ENCODE peak calls at places on chromosomes 2 and 18, in four cellular contexts. J, D, F and H are unnamed samples.

GRCh38 chr2:138630164-138630563 is 128.6 kb downstream of the SPOPL start:
- DNase-seq in J (no peak), D (no peak), F (no peak), H (peak; percentile 64)

GRCh38 chr2:200506679-200507078 is 3.2 kb downstream of the KCTD18 start:
- DNase-seq in J (no peak), D (no peak), F (no peak), H (no peak)

GRCh38 chr18:72672364-72673151 is 128.4 kb upstream of the CBLN2 start:
- DNase-seq in J (no peak), D (no peak), F (no peak), H (peak; percentile 11)

GRCh38 chr18:58545338-58546096 is 83.4 kb downstream of the ALPK2 start:
- DNase-seq in J (no peak), D (no peak), F (no peak), H (no peak)

GRCh38 chr2:111199840-111200239 is 79.1 kb downstream of the BCL2L11 start:
- DNase-seq in J (no peak), D (no peak), F (no peak), H (no peak)

GRCh38 chr2:224155896-224156295 is 116.8 kb upstream of the SERPINE2 start:
- DNase-seq in J (no peak), D (no peak), F (no peak), H (no peak)

GRCh38 chr2:230960026-230960425 is 35.0 kb upstream of the GPR55 start:
- DNase-seq in J (no peak), D (no peak), F (no peak), H (no peak)

GRCh38 chr2:924202-924601 is 26.4 kb upstream of the SNTG2 start:
- DNase-seq in J (no peak), D (no peak), F (no peak), H (no peak)

GRCh38 chr2:5035134-5035533 is 657.0 kb upstream of the SOX11 start:
- DNase-seq in J (no peak), D (no peak), F (no peak), H (no peak)

GRCh38 chr2:26605195-26605968 is 35.8 kb downstream of the CIB4 start:
- DNase-seq in J (no peak), D (no peak), F (peak; percentile 39), H (peak; percentile 60)

GRCh38 chr2:105795575-105795934 is 50.8 kb downstream of the NCK2 start:
- DNase-seq in J (no peak), D (no peak), F (no peak), H (no peak)

GRCh38 chr18:55672574-55673361 is 84.8 kb upstream of the TCF4 start:
- DNase-seq in J (no peak), D (no peak), F (no peak), H (no peak)

GRCh38 chr2:203804070-203804469 is 63.5 kb upstream of the CTLA4 start:
- DNase-seq in J (no peak), D (peak; percentile 48), F (no peak), H (no peak)

GRCh38 chr2:106537047-106537446 is 49.9 kb downstream of the CD8B2 start:
- DNase-seq in J (no peak), D (no peak), F (no peak), H (no peak)

GRCh38 chr2:123908522-123908921 is 116.6 kb upstream of the CNTNAP5 start:
- DNase-seq in J (no peak), D (no peak), F (no peak), H (no peak)

GRCh38 chr2:196939381-196939780 is 12.9 kb upstream of the PGAP1 start:
- DNase-seq in J (no peak), D (no peak), F (peak; percentile 64), H (no peak)

GRCh38 chr2:238423561-238424312 is 3.0 kb upstream of the ASB1 start:
- DNase-seq in J (no peak), D (no peak), F (no peak), H (no peak)

GRCh38 chr18:506264-506663 is 5.8 kb upstream of the COLEC12 start:
- DNase-seq in J (no peak), D (no peak), F (no peak), H (no peak)

GRCh38 chr2:219453691-219454131 is 19.1 kb downstream of the SPEG start:
- DNase-seq in J (peak; percentile 60), D (peak; percentile 98), F (peak; percentile 28), H (no peak)

GRCh38 chr18:9874730-9875129 is 11.0 kb upstream of the TXNDC2 start:
- DNase-seq in J (no peak), D (no peak), F (no peak), H (no peak)

GRCh38 chr18:77597726-77598125 is 348.1 kb downstream of the GALR1 start:
- DNase-seq in J (no peak), D (no peak), F (no peak), H (no peak)

GRCh38 chr18:43277164-43277600 is at the start of gene SYT4:
- DNase-seq in J (peak; percentile 13), D (no peak), F (peak; percentile 62), H (peak; percentile 51)

GRCh38 chr2:165382362-165382761 is 87.1 kb upstream of the CSRNP3 start:
- DNase-seq in J (no peak), D (no peak), F (no peak), H (no peak)

GRCh38 chr2:176997074-176997791 is 215.4 kb upstream of the HNRNPA3 start:
- DNase-seq in J (no peak), D (no peak), F (no peak), H (no peak)

GRCh38 chr2:113211226-113212105 is 37.7 kb downstream of the PSD4 start:
- DNase-seq in J (no peak), D (peak; percentile 41), F (no peak), H (no peak)

GRCh38 chr2:127674241-127675209 is 805 bp downstream of the LIMS2 start:
- DNase-seq in J (peak; percentile 70), D (peak; percentile 61), F (no peak), H (no peak)

GRCh38 chr2:3605013-3605961 is 10.4 kb downstream of the COLEC11 start:
- DNase-seq in J (no peak), D (no peak), F (peak; percentile 83), H (peak; percentile 73)

GRCh38 chr2:156435392-156435724 is 821 bp upstream of the GPD2 start:
- DNase-seq in J (no peak), D (no peak), F (no peak), H (no peak)

GRCh38 chr2:109531221-109531620 is 82.5 kb downstream of the SEPTIN10 start:
- DNase-seq in J (no peak), D (no peak), F (no peak), H (no peak)

GRCh38 chr2:173654896-173655265 is 300.2 kb downstream of the CDCA7 start:
- DNase-seq in J (no peak), D (no peak), F (no peak), H (no peak)

GRCh38 chr2:84880645-84881521 is at the start of gene TRABD2A:
- DNase-seq in J (no peak), D (no peak), F (no peak), H (peak; percentile 59)

GRCh38 chr2:170567427-170567826 is 147.7 kb upstream of the SP5 start:
- DNase-seq in J (no peak), D (no peak), F (no peak), H (no peak)

GRCh38 chr2:15940661-15941482 is 522 bp downstream of the MYCN start:
- DNase-seq in J (no peak), D (no peak), F (no peak), H (peak; percentile 35)
- H3K4me3 ChIP-seq in J (peak overlapping the region; percentile 44), D (peak overlapping the region; percentile 34), F (no peak overlapping the region), H (peak overlapping the region; percentile 56)

GRCh38 chr2:88320374-88320773 is 132.1 kb downstream of the FOXI3 start:
- DNase-seq in J (no peak), D (no peak), F (no peak), H (no peak)

DNA sequence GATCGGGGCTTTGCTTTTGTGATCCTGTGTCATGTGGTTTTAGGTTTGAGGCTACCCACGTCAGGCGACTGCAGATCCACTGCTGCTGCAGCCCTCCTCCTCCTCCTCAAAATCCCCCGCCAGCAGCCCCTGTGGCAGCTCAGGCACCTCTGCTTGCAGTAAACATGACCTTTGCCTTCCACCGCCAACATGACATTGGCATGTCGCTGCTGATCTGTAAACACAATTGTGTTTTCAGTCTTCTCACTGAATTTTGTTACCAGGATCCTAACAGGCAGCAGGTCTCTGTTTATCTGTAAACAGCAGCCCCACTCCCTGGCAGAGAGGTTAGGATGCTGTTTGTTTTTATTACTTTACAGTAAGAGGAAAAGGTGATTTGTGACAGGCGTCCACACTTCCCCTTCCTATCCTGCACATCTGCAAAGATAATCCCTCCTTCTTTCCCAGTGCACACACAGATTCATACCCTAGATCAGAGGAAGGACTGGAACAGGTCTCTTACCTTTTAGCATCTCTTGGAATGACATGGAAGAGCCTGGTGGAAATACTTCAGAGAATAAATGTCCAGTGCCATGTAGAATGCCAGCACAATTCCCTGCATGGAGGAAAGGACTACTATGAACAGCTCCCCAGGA is 130.8 kb downstream of the FOXI3 start:
- DNase-seq in J (no peak), D (no peak), F (no peak), H (no peak)
- H3K9me3 ChIP-seq in J (peaks cover 6% of the 10 kb centered on the region), D (no peaks in the 10 kb centered on the region), F (no peaks in the 10 kb centered on the region), H (no peaks in the 10 kb centered on the region)

DNA sequence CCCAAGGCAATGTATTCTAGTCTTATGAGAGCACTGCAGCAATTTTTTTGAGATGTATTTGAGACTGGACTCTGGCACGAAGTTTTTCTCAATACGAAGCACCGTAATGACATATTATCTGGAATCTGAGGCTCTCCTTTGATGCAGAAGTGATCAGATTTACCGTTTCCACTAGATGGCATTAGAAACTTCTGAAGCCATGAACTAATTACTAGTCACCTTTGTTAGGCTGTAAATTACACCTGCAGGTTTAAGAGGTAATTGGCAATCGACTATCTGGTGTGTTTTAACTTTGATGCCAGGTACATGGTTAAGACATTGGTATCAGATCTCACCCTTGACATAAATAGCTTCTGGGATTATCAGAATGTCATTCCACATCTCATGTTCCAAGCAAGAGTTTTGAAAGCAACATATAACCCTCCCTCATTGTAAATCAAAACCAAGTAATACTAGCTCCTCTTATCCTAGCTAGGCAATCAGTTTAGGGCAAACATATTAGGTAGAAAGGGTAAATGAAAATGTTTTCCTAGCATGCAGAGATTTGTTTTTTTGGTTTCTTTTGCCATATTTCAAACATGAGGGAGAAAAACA is 254.6 kb upstream of the SPRED2 start:
- DNase-seq in J (no peak), D (no peak), F (no peak), H (no peak)
- H3K27me3 ChIP-seq in J (no peaks in the 10 kb centered on the region), D (no peaks in the 10 kb centered on the region), F (no peaks in the 10 kb centered on the region), H (peaks cover 3% of the 10 kb centered on the region)

DNA sequence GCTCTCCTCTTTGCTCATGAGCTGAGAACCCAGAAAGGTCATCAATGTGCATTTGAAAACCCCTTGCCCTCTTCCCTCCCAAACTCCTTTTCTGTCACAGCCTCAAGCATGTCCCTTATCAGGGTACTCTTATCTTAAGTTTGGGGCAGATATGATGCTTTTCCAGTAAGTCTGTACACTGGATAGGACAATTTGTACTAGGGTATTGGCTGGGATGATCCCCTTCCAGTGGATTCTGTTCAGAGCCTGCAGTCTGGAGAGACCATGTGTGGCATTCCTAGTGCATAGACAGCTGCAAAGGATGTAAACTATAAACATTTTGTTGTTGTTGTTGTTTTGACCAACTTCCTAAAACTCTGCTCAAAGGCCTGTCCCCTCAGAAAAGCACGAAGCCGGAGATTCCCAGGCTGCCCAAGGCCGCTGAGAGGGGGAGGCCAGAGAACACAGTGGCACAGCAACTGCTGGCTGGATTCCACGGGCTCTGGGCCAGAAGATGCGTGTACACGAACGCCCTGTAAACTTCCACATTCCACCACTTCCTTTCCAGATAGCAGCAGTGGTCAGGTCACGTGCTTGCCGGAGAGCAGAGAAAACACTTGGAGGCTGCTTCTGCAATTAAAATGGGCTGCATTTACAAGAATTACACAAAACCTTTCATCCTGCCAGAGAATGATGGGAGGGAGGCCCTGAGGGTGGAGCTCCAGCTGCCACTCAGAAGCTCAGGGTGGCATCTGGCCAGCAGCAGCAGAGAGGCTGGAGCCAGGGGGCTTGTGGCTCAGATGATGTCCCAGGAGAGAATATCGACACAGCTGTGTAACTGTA is 42.1 kb downstream of the BMP10 start:
- DNase-seq in J (peak; percentile 96), D (peak; percentile 98), F (peak; percentile 93), H (peak; percentile 81)
- H3K4me3 ChIP-seq in J (no peak overlapping the region), D (peak overlapping the region; percentile 5), F (no peak overlapping the region), H (no peak overlapping the region)